ENCODE peak calls at places on chromosomes 11 and 22, in six cellular contexts. C is IMR-90, E is neuronal stem cell, H is H9, L is trophoblast cell, O is H1. K is an unnamed sample.
A peak's percentile ranks its signal among the peaks of the same experiment; 100 is the strongest.

GRCh38 chr11:44868455-44869421 is 81.9 kb downstream of the TP53I11 start:
- DNase-seq in L (no peak), O (no peak), H (no peak), E (no peak), C (no peak), K (no peak)

GRCh38 chr22:46612341-46612903 is 7.8 kb upstream of the GRAMD4 start:
- DNase-seq in O (no peak), H (no peak), L (no peak), E (no peak), C (no peak), K (no peak)

GRCh38 chr11:44257338-44258189 is 52.4 kb downstream of the ALX4 start:
- DNase-seq in O (no peak), C (no peak), L (no peak), H (no peak), E (no peak), K (no peak)

GRCh38 chr11:71481101-71481960 is 28.3 kb downstream of the NADSYN1 start:
- DNase-seq in L (peak; percentile 94), H (no peak), O (no peak), C (no peak), E (no peak), K (no peak)

GRCh38 chr11:68262544-68262827 is 9.3 kb downstream of the C11orf24 start:
- DNase-seq in O (no peak), L (no peak), H (peak; percentile 22), E (no peak), C (no peak), K (no peak)

GRCh38 chr11:73404048-73404447 is 27.8 kb downstream of the RELT start:
- DNase-seq in H (peak; percentile 59), E (no peak), O (no peak), C (peak; percentile 40), L (peak; percentile 83), K (peak; percentile 72)

GRCh38 chr11:1921576-1922141 is 2.2 kb downstream of the TNNT3 start:
- DNase-seq in L (no peak), C (no peak), O (no peak), H (no peak), E (no peak), K (no peak)

GRCh38 chr11:125329786-125330185 is 165.2 kb downstream of the PKNOX2 start:
- DNase-seq in C (no peak), L (no peak), O (no peak), H (no peak), E (no peak), K (no peak)

GRCh38 chr22:20793386-20794131 is 19.6 kb downstream of the SERPIND1 start:
- DNase-seq in C (no peak), L (peak; percentile 48), E (no peak), O (no peak), H (no peak), K (no peak)

GRCh38 chr22:31104869-31105268 is 2.5 kb downstream of the SELENOM start:
- DNase-seq in H (peak; percentile 90), O (peak; percentile 68), L (peak; percentile 27), E (peak; percentile 63), C (no peak), K (no peak)

GRCh38 chr11:2460540-2461252 is 15.9 kb downstream of the KCNQ1 start:
- DNase-seq in O (no peak), H (no peak), C (no peak), L (no peak), E (no peak), K (no peak)

GRCh38 chr11:35145249-35145648 is 6.3 kb downstream of the CD44 start:
- DNase-seq in H (no peak), O (no peak), C (peak; percentile 60), L (no peak), E (no peak), K (peak; percentile 60)

DNA sequence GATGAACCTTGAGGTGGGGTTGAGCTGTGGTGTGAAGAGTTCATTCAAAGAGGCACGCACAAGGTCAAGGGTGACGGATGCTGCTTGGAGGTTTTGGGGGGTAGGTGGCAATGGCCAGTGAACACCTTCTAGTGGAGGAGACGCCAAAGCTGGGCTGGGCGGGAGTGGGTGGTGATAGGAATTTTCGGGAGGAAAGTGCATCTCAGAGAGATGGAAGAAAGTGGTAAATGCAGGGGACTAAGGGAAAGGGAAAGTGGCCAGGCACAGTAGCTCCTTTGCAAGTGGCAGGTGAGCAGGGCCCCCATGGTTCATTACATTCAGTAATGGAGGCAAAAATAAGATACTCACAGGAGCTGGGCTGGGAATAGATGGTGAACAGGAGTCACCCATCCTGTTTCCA is 499.7 kb downstream of the MIAT start:
- DNase-seq in E (no peak), O (no peak), L (no peak), H (no peak), C (no peak), K (no peak)
- H3K14ac ChIP-seq in E (no peak overlapping the region), O (no peak overlapping the region), L (no peak overlapping the region), H (peak overlapping the region; percentile 26), C (no peak overlapping the region), K (no peak overlapping the region)

GRCh38 chr11:17528181-17528691 is 16.0 kb downstream of the USH1C start:
- DNase-seq in O (no peak), C (peak; percentile 28), H (peak; percentile 76), L (peak; percentile 62), E (no peak), K (peak; percentile 38)
- H3K14ac ChIP-seq in O (no peak overlapping the region), C (no peak overlapping the region), H (no peak overlapping the region), L (no peak overlapping the region), E (no peak overlapping the region), K (no peak overlapping the region)

GRCh38 chr11:113505541-113506375 is 30.6 kb upstream of the DRD2 start:
- DNase-seq in C (peak; percentile 36), O (no peak), L (peak; percentile 17), H (peak; percentile 14), E (no peak), K (no peak)

GRCh38 chr11:113504586-113504985 is 29.4 kb upstream of the DRD2 start:
- DNase-seq in E (no peak), C (no peak), H (no peak), O (no peak), L (no peak), K (no peak)

GRCh38 chr11:113505046-113505445 is 29.8 kb upstream of the DRD2 start:
- DNase-seq in C (no peak), O (no peak), H (no peak), L (peak; percentile 12), E (no peak), K (no peak)

GRCh38 chr11:113506461-113506860 is 31.3 kb upstream of the DRD2 start:
- DNase-seq in H (no peak), O (no peak), E (no peak), L (no peak), C (no peak), K (no peak)

GRCh38 chr11:113504071-113504470 is 28.9 kb upstream of the DRD2 start:
- DNase-seq in O (no peak), C (no peak), L (no peak), H (no peak), E (no peak), K (no peak)
- H3K14ac ChIP-seq in O (no peak overlapping the region), C (no peak overlapping the region), L (no peak overlapping the region), H (no peak overlapping the region), E (no peak overlapping the region), K (no peak overlapping the region)

DNA sequence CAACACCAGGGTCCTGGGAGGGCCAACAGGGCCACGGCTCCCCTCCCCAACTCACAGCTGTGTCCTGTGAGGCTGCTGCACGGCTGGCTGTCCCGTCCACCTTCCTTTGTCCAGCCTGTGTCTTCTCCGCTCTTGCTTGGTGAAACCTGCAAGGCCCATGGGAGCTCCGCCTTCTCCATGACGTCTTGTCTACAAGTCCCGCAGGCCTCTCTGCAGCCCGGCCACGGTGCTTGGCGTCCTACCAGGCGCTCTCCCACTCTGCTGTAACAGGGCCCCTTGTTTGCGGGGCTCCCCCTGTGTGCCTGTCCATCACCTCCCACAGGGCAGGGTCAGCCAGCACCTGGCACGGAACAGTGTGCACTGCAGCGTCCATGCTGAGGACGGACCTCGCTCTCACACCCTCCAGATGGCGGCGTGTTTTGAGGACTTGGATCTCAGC is 866.8 kb downstream of the TBC1D22A start:
- DNase-seq in C (no peak), H (no peak), L (no peak), O (no peak), E (no peak), K (no peak)
- H3K14ac ChIP-seq in C (no peak overlapping the region), H (no peak overlapping the region), L (no peak overlapping the region), O (no peak overlapping the region), E (no peak overlapping the region), K (no peak overlapping the region)

GRCh38 chr11:11215058-11215815 is 137.8 kb downstream of the CSNK2A3 start:
- DNase-seq in L (no peak), C (no peak), E (no peak), O (no peak), H (no peak), K (no peak)
- H3K14ac ChIP-seq in L (no peak overlapping the region), C (no peak overlapping the region), E (no peak overlapping the region), O (no peak overlapping the region), H (no peak overlapping the region), K (no peak overlapping the region)

GRCh38 chr22:40758390-40758789 is 60.8 kb downstream of the SLC25A17 start:
- DNase-seq in C (no peak), L (no peak), O (no peak), E (no peak), H (no peak), K (no peak)
- H3K14ac ChIP-seq in C (no peak overlapping the region), L (no peak overlapping the region), O (no peak overlapping the region), E (no peak overlapping the region), H (no peak overlapping the region), K (no peak overlapping the region)

DNA sequence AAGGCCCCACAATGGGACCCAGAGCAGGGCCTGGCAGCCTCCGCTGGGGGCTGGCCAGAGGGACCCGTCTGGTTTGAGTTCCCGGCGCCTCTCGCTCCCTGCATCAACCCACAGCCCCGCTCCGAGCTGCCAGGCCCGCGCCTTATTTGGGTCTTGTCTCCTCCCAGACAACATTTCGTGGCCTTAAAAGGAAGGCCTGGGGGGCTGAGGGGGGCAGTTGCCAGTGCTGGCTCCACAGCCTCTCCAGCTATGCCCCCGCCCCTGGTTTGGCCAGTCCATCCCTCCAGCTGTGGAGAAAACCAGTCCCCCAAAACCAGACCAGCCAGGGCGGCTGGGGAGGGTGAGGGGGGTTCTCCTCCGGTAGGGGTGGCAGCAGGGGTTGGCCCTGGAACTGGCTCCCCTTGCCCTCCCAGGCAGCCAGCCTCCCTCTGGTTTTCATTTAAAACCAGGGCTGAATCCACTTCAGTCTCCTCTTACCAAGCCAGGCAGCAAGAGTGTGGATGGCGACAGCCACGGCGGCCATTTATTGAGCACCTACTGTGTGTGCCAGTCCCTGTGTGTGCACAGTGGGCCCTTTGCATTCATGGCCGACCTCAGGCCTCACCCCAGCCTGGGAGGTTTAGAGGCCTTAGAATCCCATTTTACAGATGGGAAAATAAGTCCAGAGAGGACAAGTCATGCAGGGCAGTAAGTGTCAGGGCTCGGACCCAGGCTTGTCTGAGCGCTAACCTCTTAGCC is 18.6 kb downstream of the EMID1 start:
- DNase-seq in O (no peak), L (no peak), E (no peak), C (no peak), H (no peak), K (no peak)
- H3K14ac ChIP-seq in O (no peak overlapping the region), L (no peak overlapping the region), E (peak overlapping the region; percentile 49), C (no peak overlapping the region), H (no peak overlapping the region), K (no peak overlapping the region)

K was measured in mesenchymal stem cell.